ENCODE peak calls at places on chromosomes 11 and 22, in six cellular contexts. One of them, this sample, is unnamed.

GRCh38 chr11:78039919-78040671 is 17.0 kb upstream of the KCTD14 start:
- DNase-seq in endodermal cell: no peak
- DNase-seq in body of pancreas: peak; percentile 63
- DNase-seq in astrocyte: peak; percentile 80
- DNase-seq in mammary epithelial cell: peak; percentile 71
- DNase-seq in SK-N-MC: no peak
- DNase-seq in this sample: peak; percentile 90

GRCh38 chr11:10454902-10455631 is at the start of gene AMPD3:
- DNase-seq in astrocyte: peak; percentile 88
- DNase-seq in body of pancreas: no peak
- DNase-seq in endodermal cell: no peak
- DNase-seq in mammary epithelial cell: peak; percentile 97
- DNase-seq in SK-N-MC: no peak
- DNase-seq in this sample: peak; percentile 91

GRCh38 chr22:30372915-30373314 is 14.3 kb downstream of the RNF215 start:
- DNase-seq in body of pancreas: no peak
- DNase-seq in mammary epithelial cell: no peak
- DNase-seq in astrocyte: no peak
- DNase-seq in endodermal cell: no peak
- DNase-seq in SK-N-MC: no peak
- DNase-seq in this sample: no peak

GRCh38 chr11:6635082-6635932 is 16.1 kb upstream of the TPP1 start:
- DNase-seq in body of pancreas: no peak
- DNase-seq in SK-N-MC: no peak
- DNase-seq in astrocyte: no peak
- DNase-seq in endodermal cell: no peak
- DNase-seq in mammary epithelial cell: no peak
- DNase-seq in this sample: peak; percentile 82

GRCh38 chr11:2269601-2270321 is 627 bp downstream of the ASCL2 start:
- DNase-seq in mammary epithelial cell: peak; percentile 50
- DNase-seq in endodermal cell: peak; percentile 89
- DNase-seq in body of pancreas: no peak
- DNase-seq in astrocyte: peak; percentile 49
- DNase-seq in SK-N-MC: no peak
- DNase-seq in this sample: peak; percentile 65

GRCh38 chr22:41919357-41920224 is 4.7 kb upstream of the SHISA8 start:
- DNase-seq in body of pancreas: peak; percentile 41
- DNase-seq in SK-N-MC: no peak
- DNase-seq in endodermal cell: peak; percentile 96
- DNase-seq in astrocyte: no peak
- DNase-seq in mammary epithelial cell: no peak
- DNase-seq in this sample: peak; percentile 34

GRCh38 chr11:15889353-15889752 is 467.0 kb downstream of the SOX6 start:
- DNase-seq in endodermal cell: no peak
- DNase-seq in body of pancreas: no peak
- DNase-seq in astrocyte: no peak
- DNase-seq in mammary epithelial cell: no peak
- DNase-seq in SK-N-MC: no peak
- DNase-seq in this sample: no peak

GRCh38 chr11:27933992-27934829 is 173.7 kb downstream of the KIF18A start:
- DNase-seq in body of pancreas: no peak
- DNase-seq in endodermal cell: peak; percentile 80
- DNase-seq in mammary epithelial cell: peak; percentile 6
- DNase-seq in SK-N-MC: no peak
- DNase-seq in astrocyte: peak; percentile 100
- DNase-seq in this sample: peak; percentile 32

GRCh38 chr11:87743002-87743401 is 432.2 kb downstream of the RAB38 start:
- DNase-seq in astrocyte: no peak
- DNase-seq in SK-N-MC: no peak
- DNase-seq in endodermal cell: peak; percentile 68
- DNase-seq in mammary epithelial cell: no peak
- DNase-seq in body of pancreas: no peak
- DNase-seq in this sample: no peak

GRCh38 chr11:118106789-118107335 is 20.1 kb upstream of the SMIM35 start:
- DNase-seq in body of pancreas: no peak
- DNase-seq in astrocyte: no peak
- DNase-seq in endodermal cell: no peak
- DNase-seq in SK-N-MC: no peak
- DNase-seq in mammary epithelial cell: peak; percentile 38
- DNase-seq in this sample: peak; percentile 88

GRCh38 chr22:42693763-42694683 is 26.6 kb downstream of the A4GALT start:
- DNase-seq in endodermal cell: no peak
- DNase-seq in astrocyte: no peak
- DNase-seq in SK-N-MC: no peak
- DNase-seq in body of pancreas: no peak
- DNase-seq in mammary epithelial cell: no peak
- DNase-seq in this sample: no peak

GRCh38 chr11:118996926-118997626 is 862 bp upstream of the CENATAC start:
- DNase-seq in mammary epithelial cell: peak; percentile 16
- DNase-seq in SK-N-MC: no peak
- DNase-seq in endodermal cell: peak; percentile 63
- DNase-seq in body of pancreas: no peak
- DNase-seq in astrocyte: no peak
- DNase-seq in this sample: peak; percentile 38

GRCh38 chr11:25183436-25183835 is 686.6 kb downstream of the LUZP2 start:
- DNase-seq in mammary epithelial cell: no peak
- DNase-seq in body of pancreas: no peak
- DNase-seq in endodermal cell: no peak
- DNase-seq in astrocyte: no peak
- DNase-seq in SK-N-MC: no peak
- DNase-seq in this sample: no peak

GRCh38 chr11:72225411-72225951 is 914 bp downstream of the INPPL1 start:
- DNase-seq in astrocyte: no peak
- DNase-seq in body of pancreas: no peak
- DNase-seq in mammary epithelial cell: peak; percentile 12
- DNase-seq in SK-N-MC: no peak
- DNase-seq in endodermal cell: peak; percentile 62
- DNase-seq in this sample: no peak

GRCh38 chr11:130061017-130061416 is 8.7 kb upstream of the APLP2 start:
- DNase-seq in SK-N-MC: no peak
- DNase-seq in astrocyte: no peak
- DNase-seq in body of pancreas: no peak
- DNase-seq in endodermal cell: no peak
- DNase-seq in mammary epithelial cell: no peak
- DNase-seq in this sample: no peak

GRCh38 chr11:8392166-8392565 is 128.5 kb upstream of the LMO1 start:
- DNase-seq in mammary epithelial cell: no peak
- DNase-seq in endodermal cell: no peak
- DNase-seq in body of pancreas: no peak
- DNase-seq in SK-N-MC: no peak
- DNase-seq in astrocyte: no peak
- DNase-seq in this sample: no peak

GRCh38 chr11:68843703-68844312 is 2.1 kb upstream of the CPT1A start:
- DNase-seq in body of pancreas: peak; percentile 92
- DNase-seq in SK-N-MC: no peak
- DNase-seq in endodermal cell: peak; percentile 96
- DNase-seq in astrocyte: peak; percentile 32
- DNase-seq in mammary epithelial cell: peak; percentile 66
- DNase-seq in this sample: no peak

GRCh38 chr11:76206327-76207081 is at the start of gene WNT11:
- DNase-seq in astrocyte: no peak
- DNase-seq in mammary epithelial cell: peak; percentile 20
- DNase-seq in endodermal cell: peak; percentile 81
- DNase-seq in body of pancreas: peak; percentile 66
- DNase-seq in SK-N-MC: no peak
- DNase-seq in this sample: peak; percentile 39

GRCh38 chr11:1988667-1989317 is 8.8 kb downstream of the H19 start:
- DNase-seq in endodermal cell: peak; percentile 10
- DNase-seq in SK-N-MC: no peak
- DNase-seq in mammary epithelial cell: no peak
- DNase-seq in body of pancreas: no peak
- DNase-seq in astrocyte: no peak
- DNase-seq in this sample: no peak

GRCh38 chr11:124769804-124770774 is 8.0 kb upstream of the ESAM start:
- DNase-seq in mammary epithelial cell: no peak
- DNase-seq in body of pancreas: no peak
- DNase-seq in astrocyte: peak; percentile 25
- DNase-seq in SK-N-MC: no peak
- DNase-seq in endodermal cell: peak; percentile 45
- DNase-seq in this sample: peak; percentile 85

GRCh38 chr11:22558638-22559037 is 67.0 kb downstream of the FANCF start:
- DNase-seq in astrocyte: peak; percentile 41
- DNase-seq in body of pancreas: no peak
- DNase-seq in SK-N-MC: no peak
- DNase-seq in mammary epithelial cell: peak; percentile 0
- DNase-seq in endodermal cell: no peak
- DNase-seq in this sample: no peak

GRCh38 chr22:27801616-27802388 is at the start of gene MN1:
- DNase-seq in astrocyte: no peak
- DNase-seq in SK-N-MC: no peak
- DNase-seq in endodermal cell: peak; percentile 90
- DNase-seq in mammary epithelial cell: peak; percentile 60
- DNase-seq in body of pancreas: peak; percentile 41
- DNase-seq in this sample: peak; percentile 14

GRCh38 chr22:36395922-36396321 is 8.2 kb upstream of the MYH9 start:
- DNase-seq in SK-N-MC: no peak
- DNase-seq in body of pancreas: no peak
- DNase-seq in mammary epithelial cell: peak; percentile 96
- DNase-seq in astrocyte: peak; percentile 83
- DNase-seq in endodermal cell: no peak
- DNase-seq in this sample: no peak

GRCh38 chr11:2295971-2296912 is 5.5 kb downstream of the C11orf21 start:
- DNase-seq in body of pancreas: peak; percentile 4
- DNase-seq in astrocyte: no peak
- DNase-seq in endodermal cell: peak; percentile 31
- DNase-seq in SK-N-MC: no peak
- DNase-seq in mammary epithelial cell: no peak
- DNase-seq in this sample: no peak

GRCh38 chr11:86396403-86396802 is 21.7 kb downstream of the CCDC81 start:
- DNase-seq in endodermal cell: no peak
- DNase-seq in astrocyte: peak; percentile 68
- DNase-seq in SK-N-MC: no peak
- DNase-seq in mammary epithelial cell: peak; percentile 21
- DNase-seq in body of pancreas: no peak
- DNase-seq in this sample: peak; percentile 4

GRCh38 chr11:57637626-57638004 is 12.1 kb downstream of the YPEL4 start:
- DNase-seq in body of pancreas: no peak
- DNase-seq in SK-N-MC: no peak
- DNase-seq in mammary epithelial cell: no peak
- DNase-seq in endodermal cell: peak; percentile 89
- DNase-seq in astrocyte: no peak
- DNase-seq in this sample: no peak

GRCh38 chr11:58786693-58787092 is 55.0 kb upstream of the GLYAT start:
- DNase-seq in SK-N-MC: no peak
- DNase-seq in mammary epithelial cell: no peak
- DNase-seq in body of pancreas: no peak
- DNase-seq in astrocyte: no peak
- DNase-seq in endodermal cell: no peak
- DNase-seq in this sample: no peak

GRCh38 chr11:58780578-58780977 is 48.8 kb upstream of the GLYAT start:
- DNase-seq in astrocyte: no peak
- DNase-seq in endodermal cell: no peak
- DNase-seq in mammary epithelial cell: no peak
- DNase-seq in body of pancreas: no peak
- DNase-seq in SK-N-MC: no peak
- DNase-seq in this sample: no peak

GRCh38 chr11:58784995-58785394 is 53.3 kb upstream of the GLYAT start:
- DNase-seq in SK-N-MC: no peak
- DNase-seq in body of pancreas: no peak
- DNase-seq in mammary epithelial cell: no peak
- DNase-seq in endodermal cell: no peak
- DNase-seq in astrocyte: no peak
- DNase-seq in this sample: no peak

GRCh38 chr11:58781345-58781744 is 49.6 kb upstream of the GLYAT start:
- DNase-seq in mammary epithelial cell: no peak
- DNase-seq in endodermal cell: no peak
- DNase-seq in SK-N-MC: no peak
- DNase-seq in astrocyte: no peak
- DNase-seq in body of pancreas: no peak
- DNase-seq in this sample: no peak

DNA sequence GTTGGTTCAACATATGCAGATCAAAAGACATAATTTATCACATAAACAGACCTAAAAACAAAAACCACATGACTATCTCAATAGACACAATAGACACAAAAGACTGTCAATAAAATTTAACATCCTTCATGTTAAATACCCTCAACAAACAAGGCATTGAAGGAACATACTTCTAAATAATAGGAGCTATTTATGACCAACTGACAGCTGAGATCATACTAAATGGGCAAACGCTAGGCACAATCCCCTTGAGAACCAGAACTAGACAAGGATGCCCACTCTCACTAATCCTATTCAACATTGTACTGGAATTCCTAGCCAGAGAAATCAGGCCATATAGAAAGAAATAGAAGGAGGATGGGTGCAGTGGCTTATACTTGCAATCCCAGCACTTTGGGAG is 50.3 kb upstream of the GLYAT start:
- DNase-seq in mammary epithelial cell: no peak
- DNase-seq in body of pancreas: no peak
- DNase-seq in endodermal cell: no peak
- DNase-seq in astrocyte: no peak
- DNase-seq in SK-N-MC: no peak
- DNase-seq in this sample: no peak
- H3K9me3 ChIP-seq in mammary epithelial cell: peaks cover 2% of the 10 kb centered on the region
- H3K9me3 ChIP-seq in body of pancreas: no peaks in the 10 kb centered on the region
- H3K9me3 ChIP-seq in endodermal cell: peaks cover 57% of the 10 kb centered on the region
- H3K9me3 ChIP-seq in astrocyte: peaks cover 2% of the 10 kb centered on the region
- H3K9me3 ChIP-seq in SK-N-MC: no peaks in the 10 kb centered on the region
- H3K9me3 ChIP-seq in this sample: no peaks in the 10 kb centered on the region

DNA sequence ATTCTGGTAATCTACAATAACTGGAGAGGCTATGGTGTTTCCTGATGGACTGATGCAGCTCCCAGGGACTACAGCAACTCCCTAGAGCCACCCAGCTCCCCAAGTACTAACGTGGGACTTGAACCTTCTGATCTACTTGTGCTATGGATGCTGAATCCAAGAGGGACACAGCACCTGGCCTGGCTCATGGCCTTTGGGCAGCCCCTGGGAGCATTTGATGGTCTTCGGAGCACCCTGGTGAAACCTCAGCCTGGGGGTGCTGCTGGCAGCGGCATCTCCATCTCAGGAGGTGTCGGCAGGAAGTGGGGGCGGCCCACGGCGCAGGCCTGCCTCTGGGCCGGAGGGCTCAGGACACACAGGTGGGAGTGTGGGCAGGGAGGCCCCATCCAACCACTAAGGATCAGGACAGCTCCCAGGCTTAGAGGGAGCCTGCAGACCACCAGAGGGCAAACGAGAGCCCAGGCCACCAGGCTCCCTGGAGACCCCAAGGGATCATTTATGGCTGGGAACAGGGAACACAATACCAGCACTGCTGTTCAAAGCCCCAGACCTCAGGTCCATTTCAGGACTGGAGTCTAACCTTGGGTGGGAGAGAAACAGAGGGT is 8.7 kb downstream of the EHD1 start:
- DNase-seq in body of pancreas: no peak
- DNase-seq in astrocyte: no peak
- DNase-seq in endodermal cell: peak; percentile 73
- DNase-seq in mammary epithelial cell: no peak
- DNase-seq in SK-N-MC: no peak
- DNase-seq in this sample: no peak
- H3K4me3 ChIP-seq in body of pancreas: no peak overlapping the region
- H3K4me3 ChIP-seq in astrocyte: no peak overlapping the region
- H3K4me3 ChIP-seq in endodermal cell: no peak overlapping the region
- H3K4me3 ChIP-seq in mammary epithelial cell: no peak overlapping the region
- H3K4me3 ChIP-seq in SK-N-MC: no peak overlapping the region
- H3K4me3 ChIP-seq in this sample: no peak overlapping the region

GRCh38 chr22:10961043-10961860 is 4566.7 kb upstream of the OR11H1 start:
- DNase-seq in mammary epithelial cell: no peak
- DNase-seq in body of pancreas: no peak
- DNase-seq in astrocyte: no peak
- DNase-seq in SK-N-MC: no peak
- DNase-seq in endodermal cell: no peak
- DNase-seq in this sample: no peak
- H3K9me3 ChIP-seq in mammary epithelial cell: peaks cover 27% of the 10 kb centered on the region
- H3K9me3 ChIP-seq in body of pancreas: peaks cover 13% of the 10 kb centered on the region
- H3K9me3 ChIP-seq in astrocyte: peaks cover 13% of the 10 kb centered on the region
- H3K9me3 ChIP-seq in SK-N-MC: no peaks in the 10 kb centered on the region
- H3K9me3 ChIP-seq in endodermal cell: peaks cover 54% of the 10 kb centered on the region
- H3K9me3 ChIP-seq in this sample: no peaks in the 10 kb centered on the region

GRCh38 chr11:46296520-46297448 is 19.3 kb downstream of the CREB3L1 start:
- DNase-seq in SK-N-MC: no peak
- DNase-seq in astrocyte: peak; percentile 97
- DNase-seq in mammary epithelial cell: no peak
- DNase-seq in endodermal cell: peak; percentile 99
- DNase-seq in body of pancreas: no peak
- DNase-seq in this sample: peak; percentile 93
- H3K4me3 ChIP-seq in SK-N-MC: no peak overlapping the region
- H3K4me3 ChIP-seq in astrocyte: peak overlapping the region; percentile 48
- H3K4me3 ChIP-seq in mammary epithelial cell: no peak overlapping the region
- H3K4me3 ChIP-seq in endodermal cell: no peak overlapping the region
- H3K4me3 ChIP-seq in body of pancreas: no peak overlapping the region
- H3K4me3 ChIP-seq in this sample: no peak overlapping the region